ENCODE peak calls at places on chromosome 17, in eight cellular contexts. B is T-cell; L is anterior cingulate cortex; K is ascending aorta; R is IMR-90; D is T-helper 22 cell; J is activated CD4-positive, CD25-positive, alpha-beta regulatory T cell; X is AG10803. F is an unnamed sample.

GRCh38 chr17:43713494-43714162 is 45.0 kb downstream of the SOST start:
- DNase-seq in B (no peak), L (no peak), K (no peak), R (no peak), D (no peak), J (no peak), X (no peak), F (no peak)

GRCh38 chr17:5464717-5465507 is 3.9 kb downstream of the DHX33 start:
- DNase-seq in B (no peak), L (no peak), K (no peak), R (no peak), D (no peak), J (no peak), X (no peak), F (no peak)

GRCh38 chr17:4843451-4843850 is 10.3 kb downstream of the MINK1 start:
- DNase-seq in B (no peak), L (no peak), K (no peak), R (no peak), D (no peak), J (no peak), X (no peak), F (no peak)

GRCh38 chr17:57634713-57635465 is 110.2 kb downstream of the CCDC182 start:
- DNase-seq in B (no peak), L (no peak), K (no peak), R (peak; percentile 78), D (no peak), J (no peak), X (peak; percentile 8), F (peak; percentile 68)

GRCh38 chr17:82905130-82905529 is 65.3 kb upstream of the ZNF750 start:
- DNase-seq in B (no peak), L (no peak), K (no peak), R (no peak), D (no peak), J (no peak), X (no peak), F (no peak)

GRCh38 chr17:70390059-70390458 is 220.7 kb downstream of the KCNJ2 start:
- DNase-seq in B (no peak), L (no peak), K (no peak), R (no peak), D (no peak), J (no peak), X (no peak), F (no peak)

GRCh38 chr17:62597920-62598319 is 29.6 kb upstream of the MRC2 start:
- DNase-seq in B (no peak), L (no peak), K (no peak), R (no peak), D (no peak), J (no peak), X (peak; percentile 78), F (no peak)

GRCh38 chr17:880871-881269 is 98.7 kb downstream of the NXN start:
- DNase-seq in B (no peak), L (no peak), K (no peak), R (no peak), D (no peak), J (no peak), X (no peak), F (no peak)

GRCh38 chr17:78174332-78174869 is 6.0 kb downstream of the SYNGR2 start:
- DNase-seq in B (no peak), L (peak; percentile 79), K (peak; percentile 58), R (no peak), D (no peak), J (no peak), X (no peak), F (no peak)

GRCh38 chr17:45246861-45247428 is 14.9 kb downstream of the SPATA32 start:
- DNase-seq in B (peak; percentile 83), L (no peak), K (no peak), R (peak; percentile 14), D (no peak), J (no peak), X (no peak), F (no peak)

GRCh38 chr17:80891096-80892018 is 100.3 kb upstream of the CHMP6 start:
- DNase-seq in B (peak; percentile 64), L (no peak), K (peak; percentile 36), R (peak; percentile 94), D (peak; percentile 82), J (peak; percentile 56), X (peak; percentile 82), F (peak; percentile 98)

GRCh38 chr17:81635973-81636504 is 873 bp downstream of the NPLOC4 start:
- DNase-seq in B (no peak), L (no peak), K (no peak), R (peak; percentile 60), D (no peak), J (no peak), X (peak; percentile 49), F (peak; percentile 46)

GRCh38 chr17:81527591-81528383 is at the start of gene FSCN2:
- DNase-seq in B (no peak), L (no peak), K (no peak), R (no peak), D (no peak), J (no peak), X (no peak), F (no peak)

GRCh38 chr17:82948081-82948511 is 108.3 kb upstream of the ZNF750 start:
- DNase-seq in B (no peak), L (no peak), K (no peak), R (no peak), D (no peak), J (no peak), X (no peak), F (no peak)

GRCh38 chr17:39668141-39668924 is at the start of gene PNMT:
- DNase-seq in B (peak; percentile 67), L (peak; percentile 54), K (no peak), R (peak; percentile 39), D (no peak), J (peak; percentile 58), X (peak; percentile 32), F (peak; percentile 32)

GRCh38 chr17:9350083-9350482 is 225.5 kb downstream of the STX8 start:
- DNase-seq in B (no peak), L (no peak), K (no peak), R (peak; percentile 98), D (no peak), J (no peak), X (peak; percentile 98), F (peak; percentile 96)

GRCh38 chr17:39277110-39277509 is 51.4 kb upstream of the STAC2 start:
- DNase-seq in B (no peak), L (no peak), K (no peak), R (no peak), D (no peak), J (no peak), X (no peak), F (no peak)

GRCh38 chr17:16934133-16934795 is 37.7 kb downstream of the TNFRSF13B start:
- DNase-seq in B (no peak), L (no peak), K (no peak), R (no peak), D (no peak), J (no peak), X (no peak), F (no peak)

GRCh38 chr17:79977161-79977631 is 58.5 kb downstream of the TBC1D16 start:
- DNase-seq in B (no peak), L (no peak), K (no peak), R (no peak), D (no peak), J (no peak), X (no peak), F (no peak)

GRCh38 chr17:82720204-82720603 is 3.7 kb downstream of the FN3KRP start:
- DNase-seq in B (no peak), L (no peak), K (no peak), R (no peak), D (no peak), J (no peak), X (no peak), F (no peak)

GRCh38 chr17:22517716-22518115 is 825.4 kb downstream of the KCNJ18 start:
- DNase-seq in B (no peak), L (no peak), K (no peak), R (no peak), D (no peak), J (no peak), X (no peak), F (no peak)

GRCh38 chr17:15448580-15448956 is 18.9 kb downstream of the CDRT4 start:
- DNase-seq in B (no peak), L (no peak), K (no peak), R (no peak), D (no peak), J (no peak), X (no peak), F (no peak)

GRCh38 chr17:69492410-69493071 is 78.0 kb downstream of the MAP2K6 start:
- DNase-seq in B (no peak), L (no peak), K (no peak), R (peak; percentile 88), D (no peak), J (no peak), X (peak; percentile 94), F (peak; percentile 87)

GRCh38 chr17:74536890-74537289 is 5.6 kb upstream of the CD300LB start:
- DNase-seq in B (no peak), L (no peak), K (no peak), R (no peak), D (no peak), J (no peak), X (no peak), F (no peak)

GRCh38 chr17:32104158-32104557 is 38.1 kb upstream of the RHOT1 start:
- DNase-seq in B (peak; percentile 8), L (no peak), K (no peak), R (no peak), D (no peak), J (no peak), X (no peak), F (no peak)

GRCh38 chr17:64240741-64241347 is 22.2 kb downstream of the TEX2 start:
- DNase-seq in B (no peak), L (peak; percentile 49), K (peak; percentile 28), R (peak; percentile 93), D (no peak), J (no peak), X (peak; percentile 97), F (peak; percentile 93)

GRCh38 chr17:19551148-19551547 is 17.5 kb downstream of the SLC47A1 start:
- DNase-seq in B (no peak), L (no peak), K (no peak), R (no peak), D (no peak), J (no peak), X (no peak), F (no peak)

GRCh38 chr17:8555062-8555461 is 75.5 kb downstream of the MYH10 start:
- DNase-seq in B (no peak), L (no peak), K (no peak), R (peak; percentile 47), D (no peak), J (no peak), X (no peak), F (no peak)

GRCh38 chr17:76973040-76973439 is 104.8 kb downstream of the MGAT5B start:
- DNase-seq in B (no peak), L (no peak), K (no peak), R (no peak), D (no peak), J (no peak), X (no peak), F (no peak)

GRCh38 chr17:58666858-58667267 is 25.0 kb downstream of the TEX14 start:
- DNase-seq in B (peak; percentile 36), L (peak; percentile 39), K (peak; percentile 24), R (peak; percentile 79), D (no peak), J (no peak), X (peak; percentile 4), F (no peak)

GRCh38 chr17:76714822-76715461 is 4.2 kb upstream of the MXRA7 start:
- DNase-seq in B (peak; percentile 75), L (peak; percentile 20), K (no peak), R (peak; percentile 59), D (peak; percentile 42), J (peak; percentile 66), X (peak; percentile 54), F (no peak)

GRCh38 chr17:62064791-62065563 is at the start of gene MED13:
- DNase-seq in B (peak; percentile 62), L (peak; percentile 68), K (peak; percentile 17), R (peak; percentile 19), D (peak; percentile 59), J (peak; percentile 33), X (peak; percentile 38), F (no peak)

GRCh38 chr17:15261063-15261817 is 3.9 kb downstream of the PMP22 start:
- DNase-seq in B (no peak), L (peak; percentile 49), K (no peak), R (peak; percentile 60), D (no peak), J (no peak), X (peak; percentile 57), F (peak; percentile 42)

GRCh38 chr17:76414334-76415295 is 30.2 kb downstream of the SPHK1 start:
- DNase-seq in B (no peak), L (peak; percentile 78), K (no peak), R (peak; percentile 69), D (no peak), J (no peak), X (peak; percentile 68), F (peak; percentile 62)

F was measured in astrocyte.